ENCODE peak calls at places on chromosome 7, in nine cellular contexts. K is renal cortical epithelial cell; U is fibroblast of pulmonary artery; D is activated naive CD4-positive, alpha-beta T cell; Y is GM12865; E is brain microvascular endothelial cell; M is GM20000; Q is A549; Z is HuH-7. P is an unnamed sample.

GRCh38 chr7:117164578-117164977 is 158.3 kb downstream of the WNT2 start:
- DNase-seq in Y (no peak), K (peak; percentile 53), U (peak; percentile 61), Z (no peak), E (no peak), Q (no peak), D (no peak), M (no peak), P (no peak)

GRCh38 chr7:2497500-2498336 is 21.5 kb upstream of the GRIFIN start:
- DNase-seq in D (no peak), U (no peak), Z (no peak), Y (no peak), K (no peak), Q (no peak), E (no peak), M (no peak), P (no peak)

GRCh38 chr7:80088705-80089104 is 45.9 kb upstream of the GNAI1 start:
- DNase-seq in D (no peak), E (no peak), M (no peak), Z (no peak), K (no peak), Q (no peak), Y (no peak), U (peak; percentile 32), P (no peak)

GRCh38 chr7:129238546-129238945 is 13.7 kb downstream of the AHCYL2 start:
- DNase-seq in Y (peak; percentile 74), U (no peak), K (peak; percentile 62), M (no peak), D (no peak), Q (no peak), E (no peak), Z (no peak), P (no peak)

GRCh38 chr7:138853448-138853847 is 55.5 kb upstream of the ATP6V0A4 start:
- DNase-seq in Z (no peak), U (no peak), Y (no peak), M (no peak), E (no peak), Q (no peak), K (no peak), D (no peak), P (no peak)

GRCh38 chr7:44329888-44330287 is 4.5 kb upstream of the CAMK2B start:
- DNase-seq in K (no peak), Y (no peak), Q (no peak), M (no peak), Z (no peak), U (no peak), D (no peak), E (no peak), P (no peak)

GRCh38 chr7:142445019-142445686 is 187.3 kb upstream of the PRSS58 start:
- DNase-seq in D (peak; percentile 23), K (no peak), U (no peak), Q (no peak), Z (peak; percentile 19), E (no peak), Y (no peak), M (no peak), P (no peak)

GRCh38 chr7:15561840-15562239 is at the start of gene AGMO:
- DNase-seq in M (no peak), K (peak; percentile 67), Q (peak; percentile 63), D (no peak), E (peak; percentile 40), Z (peak; percentile 34), U (peak; percentile 28), Y (no peak), P (peak; percentile 84)

GRCh38 chr7:31228957-31229356 is 111.6 kb downstream of the NEUROD6 start:
- DNase-seq in D (no peak), E (no peak), K (no peak), U (no peak), Q (no peak), Z (no peak), Y (no peak), M (no peak), P (no peak)

GRCh38 chr7:128135275-128136214 is 104.3 kb upstream of the LRRC4 start:
- DNase-seq in Y (peak; percentile 38), Z (peak; percentile 76), Q (peak; percentile 48), U (peak; percentile 63), E (peak; percentile 21), D (peak; percentile 54), K (peak; percentile 22), M (peak; percentile 90), P (peak; percentile 87)

GRCh38 chr7:30116771-30117170 is 18.0 kb upstream of the MTURN start:
- DNase-seq in Q (no peak), D (no peak), M (no peak), E (no peak), U (peak; percentile 56), Z (no peak), K (no peak), Y (no peak), P (no peak)

GRCh38 chr7:128903621-128904361 is 6.7 kb downstream of the KCP start:
- DNase-seq in Z (no peak), M (peak; percentile 3), K (no peak), U (no peak), Y (no peak), E (no peak), Q (no peak), D (no peak), P (no peak)

GRCh38 chr7:146698995-146699610 is 582.5 kb downstream of the CNTNAP2 start:
- DNase-seq in U (no peak), M (no peak), E (no peak), Y (no peak), K (no peak), D (no peak), Q (no peak), Z (no peak), P (no peak)

GRCh38 chr7:22394739-22395138 is 37.8 kb upstream of the RAPGEF5 start:
- DNase-seq in U (no peak), E (no peak), D (no peak), K (no peak), M (no peak), Q (no peak), Y (no peak), Z (no peak), P (no peak)

GRCh38 chr7:30503273-30504212 is 1.1 kb downstream of the GGCT start:
- DNase-seq in M (no peak), Y (no peak), E (no peak), U (peak; percentile 18), Q (no peak), Z (no peak), K (peak; percentile 34), D (no peak), P (no peak)

GRCh38 chr7:68038621-68039314 is 1042.1 kb downstream of the TYW1 start:
- DNase-seq in U (peak; percentile 13), E (peak; percentile 2), Y (no peak), M (no peak), D (no peak), Q (peak; percentile 85), K (peak; percentile 66), Z (no peak), P (no peak)

GRCh38 chr7:144519900-144520299 is 116.4 kb upstream of the NOBOX start:
- DNase-seq in Y (no peak), Z (no peak), Q (no peak), M (no peak), K (no peak), D (no peak), U (no peak), E (no peak), P (no peak)

GRCh38 chr7:95690367-95690947 is 81.9 kb upstream of the DYNC1I1 start:
- DNase-seq in Q (peak; percentile 73), U (peak; percentile 66), M (peak; percentile 10), Y (peak; percentile 54), Z (no peak), K (peak; percentile 61), D (no peak), E (peak; percentile 51), P (no peak)

GRCh38 chr7:122675011-122675410 is 23.9 kb downstream of the RNF133 start:
- DNase-seq in D (no peak), Q (no peak), U (peak; percentile 16), K (no peak), Z (no peak), E (peak; percentile 40), M (no peak), Y (no peak), P (no peak)

GRCh38 chr7:99766484-99767099 is 17.4 kb downstream of the CYP3A4 start:
- DNase-seq in Z (no peak), D (no peak), K (no peak), M (no peak), Q (no peak), U (no peak), Y (no peak), E (no peak), P (no peak)

GRCh38 chr7:30805931-30806330 is 34.7 kb downstream of the MINDY4 start:
- DNase-seq in Q (no peak), Z (no peak), U (no peak), E (no peak), Y (no peak), D (no peak), K (no peak), M (no peak), P (no peak)

GRCh38 chr7:135944753-135945152 is 32.4 kb downstream of the MTPN start:
- DNase-seq in U (no peak), Q (no peak), M (no peak), Y (no peak), Z (no peak), K (no peak), E (no peak), D (no peak), P (no peak)

GRCh38 chr7:130274983-130275649 is 8.5 kb downstream of the CPA2 start:
- DNase-seq in D (no peak), Y (no peak), M (no peak), K (no peak), E (no peak), Z (no peak), U (no peak), Q (no peak), P (no peak)

GRCh38 chr7:116258734-116259133 is 48.4 kb downstream of the TES start:
- DNase-seq in K (peak; percentile 54), U (peak; percentile 81), Z (no peak), M (peak; percentile 30), Q (peak; percentile 80), Y (peak; percentile 70), D (no peak), E (peak; percentile 40), P (no peak)

GRCh38 chr7:50779427-50779826 is 3.3 kb downstream of the GRB10 start:
- DNase-seq in Z (no peak), D (no peak), E (no peak), Y (no peak), K (no peak), M (no peak), U (no peak), Q (no peak), P (no peak)

GRCh38 chr7:42494722-42495121 is 257.7 kb upstream of the GLI3 start:
- DNase-seq in Q (no peak), E (peak; percentile 22), Y (peak; percentile 28), Z (no peak), M (no peak), D (no peak), U (no peak), K (peak; percentile 22), P (no peak)

GRCh38 chr7:44087914-44088838 is 5.8 kb upstream of the POLM start:
- DNase-seq in Q (no peak), Z (no peak), E (peak; percentile 48), U (peak; percentile 75), K (peak; percentile 63), M (no peak), Y (no peak), D (no peak), P (peak; percentile 94)

GRCh38 chr7:15674586-15674985 is 11.9 kb downstream of the MEOX2 start:
- DNase-seq in Y (no peak), K (no peak), Q (no peak), M (no peak), Z (no peak), U (no peak), D (no peak), E (no peak), P (no peak)

GRCh38 chr7:155618708-155619633 is 25.5 kb upstream of the RBM33 start:
- DNase-seq in Z (peak; percentile 85), U (no peak), M (no peak), K (peak; percentile 99), E (peak; percentile 20), Q (peak; percentile 93), Y (no peak), D (no peak), P (no peak)

GRCh38 chr7:6420680-6421079 is 27.1 kb downstream of the DAGLB start:
- DNase-seq in M (no peak), Y (no peak), U (no peak), Q (no peak), Z (no peak), D (no peak), K (no peak), E (no peak), P (no peak)

GRCh38 chr7:47552631-47553030 is 29.3 kb downstream of the TNS3 start:
- DNase-seq in Y (peak; percentile 69), U (peak; percentile 64), D (no peak), K (peak; percentile 96), Q (no peak), M (peak; percentile 64), Z (no peak), E (no peak), P (no peak)

P was measured in osteocyte.